ENCODE peak calls at places on chromosome 12, in ten cellular contexts. Q is B cell; X is activated T-cell treated with anti-CD3 and anti-CD28 coated beads for 1 hour; Y is thoracic aorta; F is CD8-positive, alpha-beta memory T cell; K is stimulated activated CD4-positive, alpha-beta T cell treated with anti-CD3 and anti-CD28 coated beads, Interleukin-12 subunit alpha, Interleukin-12 subunit beta, amount 100 ng/mL, for 4 hours; I is T1000; E is activated naive CD4-positive, alpha-beta T cell; B is left ventricle myocardium inferior; C is activated CD4-positive, alpha-beta T cell treated with anti-CD3 and anti-CD28 coated beads, Interleukin-2, amount 50 U/mL, for 48 hours. O is an unnamed sample.

GRCh38 chr12:107337354-107338095 is 244.2 kb upstream of the CRY1 start:
- DNase-seq in B (no peak), X (no peak), F (no peak), Y (no peak), I (no peak), Q (no peak), C (no peak), K (no peak), E (no peak), O (no peak)

GRCh38 chr12:546265-546919 is 86.7 kb downstream of the B4GALNT3 start:
- DNase-seq in Y (no peak), C (no peak), X (no peak), Q (no peak), B (no peak), I (no peak), K (no peak), F (no peak), E (no peak), O (no peak)

GRCh38 chr12:124006582-124007170 is 33.7 kb downstream of the ZNF664 start:
- DNase-seq in B (no peak), X (no peak), K (peak; percentile 8), F (no peak), Y (no peak), E (no peak), I (no peak), Q (no peak), C (peak; percentile 13), O (peak; percentile 12)

GRCh38 chr12:128823216-128823915 is 392 bp downstream of the SLC15A4 start:
- DNase-seq in C (peak; percentile 24), K (no peak), E (no peak), F (peak; percentile 3), Q (peak; percentile 56), I (no peak), Y (no peak), B (peak; percentile 37), X (no peak), O (peak; percentile 22)

GRCh38 chr12:111444314-111444705 is 38.6 kb downstream of the SH2B3 start:
- DNase-seq in E (no peak), C (peak; percentile 48), I (no peak), X (no peak), B (no peak), F (no peak), Q (no peak), Y (no peak), K (no peak), O (no peak)

GRCh38 chr12:97716356-97716755 is 253.8 kb downstream of the RMST start:
- DNase-seq in C (no peak), Y (no peak), Q (no peak), X (no peak), B (no peak), K (no peak), F (no peak), E (no peak), I (no peak), O (no peak)

GRCh38 chr12:388547-389137 is 478 bp downstream of the KDM5A start:
- DNase-seq in I (no peak), F (peak; percentile 50), B (peak; percentile 15), E (no peak), K (peak; percentile 29), C (peak; percentile 47), Q (no peak), Y (no peak), X (no peak), O (peak; percentile 46)

GRCh38 chr12:109863961-109864712 is 16.2 kb downstream of the GLTP start:
- DNase-seq in K (no peak), Q (no peak), C (no peak), X (no peak), E (no peak), F (peak; percentile 13), B (no peak), I (no peak), Y (no peak), O (no peak)

GRCh38 chr12:94689646-94690036 is 39.3 kb upstream of the TMCC3 start:
- DNase-seq in I (no peak), E (no peak), Q (no peak), B (no peak), K (no peak), C (no peak), X (no peak), Y (no peak), F (no peak), O (no peak)

GRCh38 chr12:31947971-31948370 is 11.2 kb upstream of the RESF1 start:
- DNase-seq in Y (no peak), E (no peak), Q (no peak), K (no peak), X (no peak), B (no peak), F (no peak), C (no peak), I (no peak), O (no peak)

GRCh38 chr12:113439301-113439597 is 17.1 kb downstream of the SDSL start:
- DNase-seq in K (no peak), B (no peak), X (no peak), F (no peak), I (no peak), E (no peak), C (no peak), Y (no peak), Q (no peak), O (no peak)

GRCh38 chr12:47824198-47824597 is 4.5 kb upstream of the HDAC7 start:
- DNase-seq in Q (no peak), E (no peak), F (no peak), X (no peak), Y (no peak), K (no peak), B (no peak), C (no peak), I (no peak), O (no peak)

GRCh38 chr12:124394462-124395128 is 99.7 kb downstream of the RFLNA start:
- DNase-seq in Y (no peak), B (no peak), C (no peak), I (no peak), K (no peak), F (no peak), Q (no peak), X (no peak), E (no peak), O (no peak)

GRCh38 chr12:162467-163307 is 51.3 kb downstream of the SLC6A12 start:
- DNase-seq in B (no peak), K (no peak), Q (no peak), C (no peak), I (no peak), E (no peak), F (no peak), X (no peak), Y (no peak), O (no peak)